ENCODE peak calls at places on chromosomes 2 and 18, in four cellular contexts. D is brain microvascular endothelial cell, F is BJ, W is prostate gland. C is an unnamed sample. For H3K36me3, the result is how much of the 10 kb centered on the place peaks cover.

GRCh38 chr2:160747771-160748170 is 254.2 kb upstream of the RBMS1 start:
- DNase-seq in F (peak), W (no peak), D (peak), C (peak)

GRCh38 chr18:58209326-58209725 is 165.3 kb downstream of the NEDD4L start:
- DNase-seq in W (no peak), D (no peak), F (no peak), C (peak)

GRCh38 chr2:66577331-66578041 is 142.6 kb downstream of the MEIS1 start:
- DNase-seq in D (no peak), F (no peak), W (no peak), C (no peak)

GRCh38 chr2:135839713-135840112 is 2.7 kb upstream of the LCT start:
- DNase-seq in F (peak), W (no peak), D (peak), C (no peak)

GRCh38 chr2:178508646-178509045 is 28.4 kb downstream of the PLEKHA3 start:
- DNase-seq in W (no peak), F (no peak), D (no peak), C (no peak)

GRCh38 chr2:1643220-1643619 is 101.1 kb downstream of the PXDN start:
- DNase-seq in W (no peak), D (no peak), F (no peak), C (no peak)

GRCh38 chr18:23862071-23862470 is 152.5 kb upstream of the TTC39C start:
- DNase-seq in F (peak), D (peak), W (no peak), C (peak)

GRCh38 chr2:102166189-102166845 is 20.5 kb upstream of the IL1RL2 start:
- DNase-seq in D (peak), W (peak), F (peak), C (peak)

GRCh38 chr18:69943021-69943420 is 4.7 kb downstream of the CD226 start:
- DNase-seq in D (no peak), W (no peak), F (no peak), C (no peak)

GRCh38 chr18:69936191-69936558 is 11.5 kb downstream of the CD226 start:
- DNase-seq in D (no peak), F (no peak), W (no peak), C (no peak)

GRCh38 chr18:69944434-69944833 is 3.2 kb downstream of the CD226 start:
- DNase-seq in F (no peak), D (no peak), W (no peak), C (no peak)

GRCh38 chr18:69945220-69946114 is 2.2 kb downstream of the CD226 start:
- DNase-seq in W (no peak), D (no peak), F (no peak), C (no peak)

GRCh38 chr18:69941183-69941582 is 6.5 kb downstream of the CD226 start:
- DNase-seq in D (no peak), W (no peak), F (no peak), C (no peak)
- H3K4me3 ChIP-seq in D (no peak), W (no peak), F (no peak), C (no peak)

DNA sequence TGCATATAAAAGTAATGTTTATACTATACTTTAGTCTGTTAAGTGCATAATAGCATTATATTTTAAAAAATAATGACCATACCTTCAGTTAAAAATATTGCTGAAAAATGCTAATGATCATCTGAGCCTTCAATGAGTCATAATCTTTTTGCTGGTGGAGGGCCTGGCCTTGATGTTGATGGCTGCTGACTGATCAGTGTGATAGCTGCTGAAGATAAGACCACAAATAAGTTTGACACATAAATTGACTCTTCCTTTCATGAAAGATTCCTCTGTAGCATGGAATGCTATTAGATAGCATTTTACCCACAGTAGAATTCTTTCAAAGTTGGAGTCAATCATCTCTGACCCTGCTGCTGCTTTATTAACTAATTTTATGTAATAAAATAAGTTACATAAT is 128.4 kb upstream of the CCDC85A start:
- DNase-seq in W (no peak), F (no peak), D (no peak), C (no peak)
- H3K36me3 ChIP-seq in W (under half), F (under half), D (under half), C (under half)

DNA sequence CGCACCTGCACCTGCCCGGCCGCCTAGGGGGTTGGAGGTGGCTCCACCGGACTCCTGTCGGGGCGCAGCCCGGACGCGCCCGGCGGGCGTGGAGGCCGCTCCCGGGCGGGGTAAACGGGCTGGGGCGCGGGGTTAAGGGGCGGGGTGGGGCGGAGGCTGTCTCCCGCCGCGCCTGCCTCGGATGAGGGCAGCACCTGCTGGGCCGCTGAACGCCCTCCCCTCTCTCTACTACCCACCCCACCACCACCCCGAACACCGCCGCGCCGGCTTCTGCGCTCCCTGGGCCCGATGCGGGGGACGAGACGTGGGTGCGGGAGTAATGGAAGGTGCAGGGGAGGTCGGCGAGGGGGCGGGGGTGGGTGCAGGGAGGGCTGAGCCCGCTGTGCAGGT is 224.8 kb upstream of the ID2 start:
- DNase-seq in D (no peak), F (no peak), W (no peak), C (no peak)
- H3K4me3 ChIP-seq in D (no peak), F (no peak), W (no peak), C (no peak)

GRCh38 chr2:230819433-230819832 is 45.3 kb upstream of the ITM2C start:
- DNase-seq in F (no peak), W (no peak), D (no peak), C (no peak)

GRCh38 chr2:230814616-230815015 is 50.1 kb upstream of the ITM2C start:
- DNase-seq in F (no peak), D (peak), W (no peak), C (no peak)

GRCh38 chr2:230812041-230812440 is 52.7 kb upstream of the ITM2C start:
- DNase-seq in F (no peak), W (no peak), D (no peak), C (no peak)

GRCh38 chr2:230821261-230821990 is 43.3 kb upstream of the ITM2C start:
- DNase-seq in F (no peak), D (no peak), W (no peak), C (no peak)

DNA sequence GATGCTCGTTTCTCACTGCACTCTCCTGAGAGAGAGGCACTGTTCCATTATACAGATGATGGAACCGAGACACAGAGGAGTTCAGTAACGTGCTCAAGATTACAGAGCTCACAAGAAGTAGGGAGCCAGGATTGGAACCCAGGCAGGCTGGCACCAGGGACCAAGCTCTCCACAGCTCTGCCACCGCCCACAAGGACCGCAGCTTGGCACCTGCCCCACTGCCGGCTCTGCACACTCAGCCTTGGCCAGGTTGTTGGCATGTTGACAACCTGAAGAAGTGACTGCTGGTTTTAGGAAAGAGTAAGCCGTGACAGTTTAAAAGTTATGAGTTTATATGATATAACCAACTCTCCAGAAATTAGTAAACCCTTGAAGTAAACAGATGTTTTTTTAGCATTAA is 48.0 kb upstream of the ITM2C start:
- DNase-seq in F (no peak), W (peak), D (no peak), C (no peak)
- H3K36me3 ChIP-seq in F (under half), W (under half), D (under half), C (under half)

GRCh38 chr18:76459687-76460350 is 35.2 kb downstream of the ZNF516 start:
- DNase-seq in F (peak), W (peak), D (peak), C (peak)
- H3K4me3 ChIP-seq in F (no peak), W (no peak), D (peak), C (no peak)

GRCh38 chr2:11822746-11823411 is 76.4 kb downstream of the LPIN1 start:
- DNase-seq in D (no peak), F (no peak), W (peak), C (peak)
- H3K36me3 ChIP-seq in D (under half), F (under half), W (under half), C (under half)

GRCh38 chr2:74516650-74517049 is 2.4 kb downstream of the TLX2 start:
- DNase-seq in F (no peak), D (no peak), W (no peak), C (no peak)
- H3K4me3 ChIP-seq in F (no peak), D (no peak), W (no peak), C (no peak)

GRCh38 chr18:44733069-44733753 is 52.5 kb downstream of the SETBP1 start:
- DNase-seq in F (peak), W (no peak), D (peak), C (peak)
- H3K36me3 ChIP-seq in F (under half), W (under half), D (under half), C (under half)